ENCODE peak calls at places on chromosomes 3 and 15, in ten cellular contexts. One of them, this sample, is unnamed.

GRCh38 chr3:129622418-129622872 is 16.0 kb upstream of the PLXND1 start:
- DNase-seq in cardiac septum: no peak
- DNase-seq in stimulated activated CD8-positive, alpha-beta memory T cell treated with anti-CD3 and anti-CD28 coated beads, Interleukin-12 subunit alpha, Interleukin-12 subunit beta, amount 100 ng/mL, for 4 hours: no peak
- DNase-seq in A172: no peak
- DNase-seq in progenitor cell of endocrine pancreas: no peak
- DNase-seq in Ammon's horn: peak
- DNase-seq in AML-193: no peak
- DNase-seq in epithelial cell of esophagus: no peak
- DNase-seq in amygdala: no peak
- DNase-seq in thoracic aorta: no peak
- DNase-seq in this sample: no peak

GRCh38 chr3:123067689-123068226 is 933 bp downstream of the PDIA5 start:
- DNase-seq in amygdala: no peak
- DNase-seq in thoracic aorta: no peak
- DNase-seq in cardiac septum: no peak
- DNase-seq in Ammon's horn: no peak
- DNase-seq in epithelial cell of esophagus: peak
- DNase-seq in A172: no peak
- DNase-seq in progenitor cell of endocrine pancreas: no peak
- DNase-seq in stimulated activated CD8-positive, alpha-beta memory T cell treated with anti-CD3 and anti-CD28 coated beads, Interleukin-12 subunit alpha, Interleukin-12 subunit beta, amount 100 ng/mL, for 4 hours: no peak
- DNase-seq in AML-193: peak
- DNase-seq in this sample: no peak

GRCh38 chr3:115363071-115363470 is 216.0 kb upstream of the ZBTB20 start:
- DNase-seq in A172: peak
- DNase-seq in amygdala: no peak
- DNase-seq in AML-193: no peak
- DNase-seq in stimulated activated CD8-positive, alpha-beta memory T cell treated with anti-CD3 and anti-CD28 coated beads, Interleukin-12 subunit alpha, Interleukin-12 subunit beta, amount 100 ng/mL, for 4 hours: no peak
- DNase-seq in Ammon's horn: no peak
- DNase-seq in cardiac septum: no peak
- DNase-seq in progenitor cell of endocrine pancreas: no peak
- DNase-seq in epithelial cell of esophagus: peak
- DNase-seq in thoracic aorta: no peak
- DNase-seq in this sample: no peak

GRCh38 chr15:40097968-40098476 is 10.7 kb downstream of the BMF start:
- DNase-seq in amygdala: no peak
- DNase-seq in epithelial cell of esophagus: no peak
- DNase-seq in thoracic aorta: no peak
- DNase-seq in stimulated activated CD8-positive, alpha-beta memory T cell treated with anti-CD3 and anti-CD28 coated beads, Interleukin-12 subunit alpha, Interleukin-12 subunit beta, amount 100 ng/mL, for 4 hours: no peak
- DNase-seq in progenitor cell of endocrine pancreas: no peak
- DNase-seq in Ammon's horn: no peak
- DNase-seq in AML-193: peak
- DNase-seq in cardiac septum: no peak
- DNase-seq in A172: no peak
- DNase-seq in this sample: no peak

GRCh38 chr3:139935866-139936817 is 1.2 kb downstream of the CLSTN2 start:
- DNase-seq in progenitor cell of endocrine pancreas: no peak
- DNase-seq in AML-193: no peak
- DNase-seq in cardiac septum: no peak
- DNase-seq in thoracic aorta: no peak
- DNase-seq in Ammon's horn: peak
- DNase-seq in stimulated activated CD8-positive, alpha-beta memory T cell treated with anti-CD3 and anti-CD28 coated beads, Interleukin-12 subunit alpha, Interleukin-12 subunit beta, amount 100 ng/mL, for 4 hours: no peak
- DNase-seq in A172: peak
- DNase-seq in epithelial cell of esophagus: peak
- DNase-seq in amygdala: no peak
- DNase-seq in this sample: peak

GRCh38 chr3:46490338-46491084 is 7.3 kb upstream of the RTP3 start:
- DNase-seq in stimulated activated CD8-positive, alpha-beta memory T cell treated with anti-CD3 and anti-CD28 coated beads, Interleukin-12 subunit alpha, Interleukin-12 subunit beta, amount 100 ng/mL, for 4 hours: no peak
- DNase-seq in progenitor cell of endocrine pancreas: no peak
- DNase-seq in Ammon's horn: no peak
- DNase-seq in cardiac septum: no peak
- DNase-seq in amygdala: no peak
- DNase-seq in AML-193: no peak
- DNase-seq in A172: peak
- DNase-seq in thoracic aorta: no peak
- DNase-seq in epithelial cell of esophagus: no peak
- DNase-seq in this sample: no peak

GRCh38 chr15:100098705-100099104 is 243.1 kb downstream of the ADAMTS17 start:
- DNase-seq in amygdala: no peak
- DNase-seq in A172: no peak
- DNase-seq in cardiac septum: no peak
- DNase-seq in thoracic aorta: no peak
- DNase-seq in stimulated activated CD8-positive, alpha-beta memory T cell treated with anti-CD3 and anti-CD28 coated beads, Interleukin-12 subunit alpha, Interleukin-12 subunit beta, amount 100 ng/mL, for 4 hours: no peak
- DNase-seq in epithelial cell of esophagus: no peak
- DNase-seq in AML-193: no peak
- DNase-seq in Ammon's horn: no peak
- DNase-seq in progenitor cell of endocrine pancreas: no peak
- DNase-seq in this sample: no peak

GRCh38 chr15:98952381-98952803 is 55.2 kb downstream of the PGPEP1L start:
- DNase-seq in amygdala: no peak
- DNase-seq in A172: no peak
- DNase-seq in epithelial cell of esophagus: no peak
- DNase-seq in stimulated activated CD8-positive, alpha-beta memory T cell treated with anti-CD3 and anti-CD28 coated beads, Interleukin-12 subunit alpha, Interleukin-12 subunit beta, amount 100 ng/mL, for 4 hours: no peak
- DNase-seq in progenitor cell of endocrine pancreas: no peak
- DNase-seq in cardiac septum: no peak
- DNase-seq in Ammon's horn: no peak
- DNase-seq in thoracic aorta: no peak
- DNase-seq in AML-193: no peak
- DNase-seq in this sample: no peak

GRCh38 chr3:127497166-127497565 is 93.4 kb downstream of the TPRA1 start:
- DNase-seq in AML-193: no peak
- DNase-seq in amygdala: no peak
- DNase-seq in Ammon's horn: no peak
- DNase-seq in thoracic aorta: no peak
- DNase-seq in progenitor cell of endocrine pancreas: no peak
- DNase-seq in stimulated activated CD8-positive, alpha-beta memory T cell treated with anti-CD3 and anti-CD28 coated beads, Interleukin-12 subunit alpha, Interleukin-12 subunit beta, amount 100 ng/mL, for 4 hours: no peak
- DNase-seq in epithelial cell of esophagus: no peak
- DNase-seq in cardiac septum: no peak
- DNase-seq in A172: no peak
- DNase-seq in this sample: no peak

GRCh38 chr15:70505971-70506887 is 257.1 kb downstream of the UACA start:
- DNase-seq in amygdala: no peak
- DNase-seq in AML-193: no peak
- DNase-seq in cardiac septum: no peak
- DNase-seq in stimulated activated CD8-positive, alpha-beta memory T cell treated with anti-CD3 and anti-CD28 coated beads, Interleukin-12 subunit alpha, Interleukin-12 subunit beta, amount 100 ng/mL, for 4 hours: no peak
- DNase-seq in epithelial cell of esophagus: no peak
- DNase-seq in A172: no peak
- DNase-seq in Ammon's horn: no peak
- DNase-seq in thoracic aorta: no peak
- DNase-seq in progenitor cell of endocrine pancreas: no peak
- DNase-seq in this sample: no peak

GRCh38 chr15:58240191-58240932 is 102.2 kb downstream of the AQP9 start:
- DNase-seq in thoracic aorta: no peak
- DNase-seq in cardiac septum: no peak
- DNase-seq in A172: no peak
- DNase-seq in Ammon's horn: no peak
- DNase-seq in stimulated activated CD8-positive, alpha-beta memory T cell treated with anti-CD3 and anti-CD28 coated beads, Interleukin-12 subunit alpha, Interleukin-12 subunit beta, amount 100 ng/mL, for 4 hours: no peak
- DNase-seq in amygdala: no peak
- DNase-seq in progenitor cell of endocrine pancreas: no peak
- DNase-seq in AML-193: no peak
- DNase-seq in epithelial cell of esophagus: no peak
- DNase-seq in this sample: no peak

GRCh38 chr3:140974900-140975299 is 33.3 kb downstream of the SLC25A36 start:
- DNase-seq in A172: no peak
- DNase-seq in thoracic aorta: no peak
- DNase-seq in Ammon's horn: no peak
- DNase-seq in progenitor cell of endocrine pancreas: no peak
- DNase-seq in cardiac septum: no peak
- DNase-seq in amygdala: no peak
- DNase-seq in epithelial cell of esophagus: no peak
- DNase-seq in AML-193: no peak
- DNase-seq in stimulated activated CD8-positive, alpha-beta memory T cell treated with anti-CD3 and anti-CD28 coated beads, Interleukin-12 subunit alpha, Interleukin-12 subunit beta, amount 100 ng/mL, for 4 hours: no peak
- DNase-seq in this sample: no peak

GRCh38 chr3:12458901-12459300 is 25.4 kb upstream of the TSEN2 start:
- DNase-seq in A172: no peak
- DNase-seq in Ammon's horn: no peak
- DNase-seq in thoracic aorta: no peak
- DNase-seq in amygdala: no peak
- DNase-seq in progenitor cell of endocrine pancreas: no peak
- DNase-seq in cardiac septum: no peak
- DNase-seq in epithelial cell of esophagus: no peak
- DNase-seq in AML-193: peak
- DNase-seq in stimulated activated CD8-positive, alpha-beta memory T cell treated with anti-CD3 and anti-CD28 coated beads, Interleukin-12 subunit alpha, Interleukin-12 subunit beta, amount 100 ng/mL, for 4 hours: no peak
- DNase-seq in this sample: no peak

GRCh38 chr3:21290557-21290956 is 460.5 kb downstream of the ZNF385D start:
- DNase-seq in A172: no peak
- DNase-seq in epithelial cell of esophagus: no peak
- DNase-seq in Ammon's horn: no peak
- DNase-seq in amygdala: no peak
- DNase-seq in stimulated activated CD8-positive, alpha-beta memory T cell treated with anti-CD3 and anti-CD28 coated beads, Interleukin-12 subunit alpha, Interleukin-12 subunit beta, amount 100 ng/mL, for 4 hours: no peak
- DNase-seq in AML-193: no peak
- DNase-seq in cardiac septum: no peak
- DNase-seq in progenitor cell of endocrine pancreas: no peak
- DNase-seq in thoracic aorta: no peak
- DNase-seq in this sample: no peak

GRCh38 chr3:87634426-87634825 is 358.0 kb upstream of the POU1F1 start:
- DNase-seq in A172: no peak
- DNase-seq in progenitor cell of endocrine pancreas: no peak
- DNase-seq in stimulated activated CD8-positive, alpha-beta memory T cell treated with anti-CD3 and anti-CD28 coated beads, Interleukin-12 subunit alpha, Interleukin-12 subunit beta, amount 100 ng/mL, for 4 hours: no peak
- DNase-seq in epithelial cell of esophagus: no peak
- DNase-seq in amygdala: no peak
- DNase-seq in cardiac septum: no peak
- DNase-seq in Ammon's horn: no peak
- DNase-seq in thoracic aorta: no peak
- DNase-seq in AML-193: no peak
- DNase-seq in this sample: no peak

GRCh38 chr15:84638103-84638502 is 16.0 kb downstream of the WDR73 start:
- DNase-seq in epithelial cell of esophagus: peak
- DNase-seq in A172: peak
- DNase-seq in AML-193: no peak
- DNase-seq in progenitor cell of endocrine pancreas: no peak
- DNase-seq in amygdala: no peak
- DNase-seq in thoracic aorta: no peak
- DNase-seq in stimulated activated CD8-positive, alpha-beta memory T cell treated with anti-CD3 and anti-CD28 coated beads, Interleukin-12 subunit alpha, Interleukin-12 subunit beta, amount 100 ng/mL, for 4 hours: no peak
- DNase-seq in cardiac septum: no peak
- DNase-seq in Ammon's horn: peak
- DNase-seq in this sample: no peak

GRCh38 chr15:63264685-63265302 is 12.6 kb upstream of the APH1B start:
- DNase-seq in progenitor cell of endocrine pancreas: no peak
- DNase-seq in thoracic aorta: no peak
- DNase-seq in epithelial cell of esophagus: no peak
- DNase-seq in Ammon's horn: no peak
- DNase-seq in cardiac septum: no peak
- DNase-seq in A172: no peak
- DNase-seq in stimulated activated CD8-positive, alpha-beta memory T cell treated with anti-CD3 and anti-CD28 coated beads, Interleukin-12 subunit alpha, Interleukin-12 subunit beta, amount 100 ng/mL, for 4 hours: no peak
- DNase-seq in AML-193: no peak
- DNase-seq in amygdala: no peak
- DNase-seq in this sample: no peak

GRCh38 chr15:68364028-68364659 is 67.8 kb downstream of the ITGA11 start:
- DNase-seq in amygdala: peak
- DNase-seq in cardiac septum: peak
- DNase-seq in Ammon's horn: peak
- DNase-seq in A172: no peak
- DNase-seq in AML-193: no peak
- DNase-seq in thoracic aorta: no peak
- DNase-seq in progenitor cell of endocrine pancreas: no peak
- DNase-seq in epithelial cell of esophagus: no peak
- DNase-seq in stimulated activated CD8-positive, alpha-beta memory T cell treated with anti-CD3 and anti-CD28 coated beads, Interleukin-12 subunit alpha, Interleukin-12 subunit beta, amount 100 ng/mL, for 4 hours: no peak
- DNase-seq in this sample: no peak

GRCh38 chr3:126125341-126125740 is 41.4 kb upstream of the SLC41A3 start:
- DNase-seq in epithelial cell of esophagus: no peak
- DNase-seq in stimulated activated CD8-positive, alpha-beta memory T cell treated with anti-CD3 and anti-CD28 coated beads, Interleukin-12 subunit alpha, Interleukin-12 subunit beta, amount 100 ng/mL, for 4 hours: no peak
- DNase-seq in cardiac septum: peak
- DNase-seq in AML-193: no peak
- DNase-seq in progenitor cell of endocrine pancreas: no peak
- DNase-seq in A172: no peak
- DNase-seq in Ammon's horn: no peak
- DNase-seq in thoracic aorta: no peak
- DNase-seq in amygdala: no peak
- DNase-seq in this sample: no peak

GRCh38 chr3:103440539-103441113 is 1005.8 kb downstream of the ZPLD1 start:
- DNase-seq in stimulated activated CD8-positive, alpha-beta memory T cell treated with anti-CD3 and anti-CD28 coated beads, Interleukin-12 subunit alpha, Interleukin-12 subunit beta, amount 100 ng/mL, for 4 hours: no peak
- DNase-seq in epithelial cell of esophagus: peak
- DNase-seq in Ammon's horn: no peak
- DNase-seq in AML-193: peak
- DNase-seq in A172: peak
- DNase-seq in progenitor cell of endocrine pancreas: no peak
- DNase-seq in cardiac septum: no peak
- DNase-seq in thoracic aorta: no peak
- DNase-seq in amygdala: no peak
- DNase-seq in this sample: no peak

GRCh38 chr15:92809880-92810361 is 90.2 kb upstream of the CHD2 start:
- DNase-seq in amygdala: no peak
- DNase-seq in progenitor cell of endocrine pancreas: no peak
- DNase-seq in thoracic aorta: no peak
- DNase-seq in AML-193: peak
- DNase-seq in cardiac septum: peak
- DNase-seq in epithelial cell of esophagus: peak
- DNase-seq in A172: peak
- DNase-seq in stimulated activated CD8-positive, alpha-beta memory T cell treated with anti-CD3 and anti-CD28 coated beads, Interleukin-12 subunit alpha, Interleukin-12 subunit beta, amount 100 ng/mL, for 4 hours: no peak
- DNase-seq in Ammon's horn: peak
- DNase-seq in this sample: peak

GRCh38 chr3:42739401-42740158 is 33.5 kb downstream of the CCDC13 start:
- DNase-seq in amygdala: peak
- DNase-seq in epithelial cell of esophagus: no peak
- DNase-seq in AML-193: no peak
- DNase-seq in thoracic aorta: peak
- DNase-seq in cardiac septum: peak
- DNase-seq in progenitor cell of endocrine pancreas: no peak
- DNase-seq in stimulated activated CD8-positive, alpha-beta memory T cell treated with anti-CD3 and anti-CD28 coated beads, Interleukin-12 subunit alpha, Interleukin-12 subunit beta, amount 100 ng/mL, for 4 hours: no peak
- DNase-seq in A172: no peak
- DNase-seq in Ammon's horn: peak
- DNase-seq in this sample: peak

GRCh38 chr15:97961067-97961954 is 808 bp downstream of the ARRDC4 start:
- DNase-seq in A172: peak
- DNase-seq in stimulated activated CD8-positive, alpha-beta memory T cell treated with anti-CD3 and anti-CD28 coated beads, Interleukin-12 subunit alpha, Interleukin-12 subunit beta, amount 100 ng/mL, for 4 hours: no peak
- DNase-seq in epithelial cell of esophagus: peak
- DNase-seq in amygdala: no peak
- DNase-seq in thoracic aorta: no peak
- DNase-seq in Ammon's horn: peak
- DNase-seq in AML-193: peak
- DNase-seq in progenitor cell of endocrine pancreas: peak
- DNase-seq in cardiac septum: peak
- DNase-seq in this sample: no peak

GRCh38 chr3:72633101-72633500 is 215.1 kb downstream of the SHQ1 start:
- DNase-seq in progenitor cell of endocrine pancreas: no peak
- DNase-seq in AML-193: no peak
- DNase-seq in Ammon's horn: no peak
- DNase-seq in epithelial cell of esophagus: no peak
- DNase-seq in thoracic aorta: no peak
- DNase-seq in stimulated activated CD8-positive, alpha-beta memory T cell treated with anti-CD3 and anti-CD28 coated beads, Interleukin-12 subunit alpha, Interleukin-12 subunit beta, amount 100 ng/mL, for 4 hours: no peak
- DNase-seq in cardiac septum: no peak
- DNase-seq in amygdala: no peak
- DNase-seq in A172: peak
- DNase-seq in this sample: no peak

GRCh38 chr3:55615694-55616310 is 128.7 kb upstream of the WNT5A start:
- DNase-seq in progenitor cell of endocrine pancreas: no peak
- DNase-seq in stimulated activated CD8-positive, alpha-beta memory T cell treated with anti-CD3 and anti-CD28 coated beads, Interleukin-12 subunit alpha, Interleukin-12 subunit beta, amount 100 ng/mL, for 4 hours: no peak
- DNase-seq in thoracic aorta: no peak
- DNase-seq in AML-193: no peak
- DNase-seq in cardiac septum: no peak
- DNase-seq in A172: no peak
- DNase-seq in amygdala: no peak
- DNase-seq in epithelial cell of esophagus: peak
- DNase-seq in Ammon's horn: peak
- DNase-seq in this sample: no peak

GRCh38 chr15:88700716-88701115 is 61.9 kb downstream of the ISG20 start:
- DNase-seq in amygdala: no peak
- DNase-seq in stimulated activated CD8-positive, alpha-beta memory T cell treated with anti-CD3 and anti-CD28 coated beads, Interleukin-12 subunit alpha, Interleukin-12 subunit beta, amount 100 ng/mL, for 4 hours: no peak
- DNase-seq in AML-193: no peak
- DNase-seq in Ammon's horn: no peak
- DNase-seq in epithelial cell of esophagus: no peak
- DNase-seq in cardiac septum: peak
- DNase-seq in progenitor cell of endocrine pancreas: no peak
- DNase-seq in A172: no peak
- DNase-seq in thoracic aorta: no peak
- DNase-seq in this sample: no peak

GRCh38 chr3:21835266-21835665 is 84.3 kb upstream of the ZNF385D start:
- DNase-seq in epithelial cell of esophagus: peak
- DNase-seq in A172: no peak
- DNase-seq in thoracic aorta: no peak
- DNase-seq in stimulated activated CD8-positive, alpha-beta memory T cell treated with anti-CD3 and anti-CD28 coated beads, Interleukin-12 subunit alpha, Interleukin-12 subunit beta, amount 100 ng/mL, for 4 hours: no peak
- DNase-seq in amygdala: no peak
- DNase-seq in AML-193: no peak
- DNase-seq in cardiac septum: no peak
- DNase-seq in progenitor cell of endocrine pancreas: no peak
- DNase-seq in Ammon's horn: no peak
- DNase-seq in this sample: no peak

GRCh38 chr3:53161820-53162671 is 1.0 kb downstream of the PRKCD start:
- DNase-seq in AML-193: peak
- DNase-seq in A172: no peak
- DNase-seq in epithelial cell of esophagus: peak
- DNase-seq in thoracic aorta: no peak
- DNase-seq in amygdala: no peak
- DNase-seq in Ammon's horn: no peak
- DNase-seq in stimulated activated CD8-positive, alpha-beta memory T cell treated with anti-CD3 and anti-CD28 coated beads, Interleukin-12 subunit alpha, Interleukin-12 subunit beta, amount 100 ng/mL, for 4 hours: peak
- DNase-seq in cardiac septum: no peak
- DNase-seq in progenitor cell of endocrine pancreas: peak
- DNase-seq in this sample: peak